ENCODE peak calls at places on chromosome 5, in six cellular contexts. D, H, N, V, B and I are unnamed samples.

GRCh38 chr5:15074651-15075050 is 203.1 kb upstream of the ANKH start:
- DNase-seq in N (peak), B (no peak), D (no peak), H (no peak), V (no peak), I (no peak)

GRCh38 chr5:8884029-8884428 is 661.8 kb downstream of the SEMA5A start:
- DNase-seq in N (no peak), B (no peak), H (no peak), D (no peak), V (no peak), I (no peak)

GRCh38 chr5:124057161-124057814 is 545.3 kb downstream of the CSNK1G3 start:
- DNase-seq in H (no peak), N (no peak), V (peak), D (peak), B (peak), I (peak)

GRCh38 chr5:172114875-172115422 is 73.1 kb downstream of the STK10 start:
- DNase-seq in H (no peak), D (no peak), V (peak), N (no peak), B (peak), I (peak)

GRCh38 chr5:78672154-78672553 is 23.6 kb upstream of the LHFPL2 start:
- DNase-seq in N (no peak), B (no peak), H (no peak), V (no peak), D (no peak), I (no peak)

GRCh38 chr5:1037123-1037670 is 28.6 kb downstream of the NKD2 start:
- DNase-seq in H (no peak), D (no peak), V (no peak), N (no peak), B (no peak), I (no peak)

GRCh38 chr5:150615141-150615699 is 25.2 kb upstream of the SYNPO start:
- DNase-seq in D (no peak), N (peak), V (no peak), H (no peak), B (no peak), I (no peak)

GRCh38 chr5:65480306-65480865 is 1.3 kb downstream of the ADAMTS6 start:
- DNase-seq in H (peak), D (peak), N (peak), V (no peak), B (peak), I (peak)

GRCh38 chr5:131786900-131787692 is 9.7 kb downstream of the FNIP1 start:
- DNase-seq in D (no peak), N (no peak), V (peak), H (no peak), B (no peak), I (no peak)